ENCODE peak calls at places on chromosomes 4 and X, in eight cellular contexts. X, P, J, M, F, S, A and N are unnamed samples.

GRCh38 chrX:63657821-63658220 is 127.2 kb downstream of the ARHGEF9 start:
- DNase-seq in X (peak; percentile 42), P (no peak), J (no peak), M (peak; percentile 7), F (no peak), S (peak; percentile 50), A (peak; percentile 17), N (peak; percentile 47)

GRCh38 chr4:19104176-19104575 is 1082.6 kb upstream of the LCORL start:
- DNase-seq in X (no peak), P (no peak), J (no peak), M (no peak), F (no peak), S (no peak), A (no peak), N (no peak)

GRCh38 chr4:153790962-153791551 is 2.2 kb upstream of the SFRP2 start:
- DNase-seq in X (peak; percentile 89), P (no peak), J (no peak), M (peak; percentile 75), F (no peak), S (peak; percentile 68), A (no peak), N (peak; percentile 63)

GRCh38 chrX:131058136-131058868 is at the start of gene ARHGAP36:
- DNase-seq in X (no peak), P (no peak), J (no peak), M (peak; percentile 47), F (no peak), S (no peak), A (no peak), N (peak; percentile 48)

GRCh38 chr4:25440478-25441030 is 63.5 kb downstream of the ANAPC4 start:
- DNase-seq in X (no peak), P (no peak), J (no peak), M (peak; percentile 19), F (no peak), S (no peak), A (peak; percentile 68), N (peak; percentile 91)

GRCh38 chr4:13640149-13640671 is 12.7 kb upstream of the BOD1L1 start:
- DNase-seq in X (peak; percentile 90), P (peak; percentile 82), J (no peak), M (no peak), F (no peak), S (no peak), A (no peak), N (no peak)

GRCh38 chr4:184330008-184330400 is 112.3 kb upstream of the ENPP6 start:
- DNase-seq in X (no peak), P (no peak), J (no peak), M (no peak), F (no peak), S (peak; percentile 64), A (no peak), N (peak; percentile 79)

GRCh38 chr4:75623036-75623435 is 7.3 kb downstream of the CDKL2 start:
- DNase-seq in X (no peak), P (no peak), J (no peak), M (no peak), F (no peak), S (no peak), A (no peak), N (no peak)

GRCh38 chr4:1381944-1382541 is 24.2 kb downstream of the NKX1-1 start:
- DNase-seq in X (no peak), P (no peak), J (no peak), M (no peak), F (peak; percentile 42), S (peak; percentile 49), A (no peak), N (peak; percentile 31)

GRCh38 chr4:186781032-186781917 is 57.6 kb upstream of the FAT1 start:
- DNase-seq in X (no peak), P (peak; percentile 56), J (no peak), M (peak; percentile 13), F (no peak), S (no peak), A (no peak), N (no peak)

GRCh38 chrX:137566746-137567473 is 983 bp downstream of the ZIC3 start:
- DNase-seq in X (peak; percentile 25), P (no peak), J (no peak), M (peak; percentile 52), F (no peak), S (no peak), A (no peak), N (peak; percentile 56)

GRCh38 chr4:73962724-73963123 is 19.1 kb downstream of the PF4 start:
- DNase-seq in X (no peak), P (no peak), J (no peak), M (no peak), F (no peak), S (no peak), A (no peak), N (no peak)

GRCh38 chrX:53262918-53263394 is 18.4 kb downstream of the IQSEC2 start:
- DNase-seq in X (no peak), P (peak; percentile 81), J (no peak), M (no peak), F (no peak), S (no peak), A (no peak), N (no peak)

GRCh38 chrX:15451913-15452312 is 41.2 kb downstream of the PIR start:
- DNase-seq in X (no peak), P (no peak), J (no peak), M (no peak), F (no peak), S (peak; percentile 65), A (peak; percentile 56), N (peak; percentile 61)

GRCh38 chr4:5930456-5930855 is 37.6 kb upstream of the CRMP1 start:
- DNase-seq in X (no peak), P (no peak), J (peak; percentile 60), M (no peak), F (no peak), S (no peak), A (no peak), N (no peak)

GRCh38 chr4:72489267-72489666 is 79.8 kb downstream of the ADAMTS3 start:
- DNase-seq in X (no peak), P (no peak), J (no peak), M (no peak), F (no peak), S (no peak), A (no peak), N (no peak)

GRCh38 chr4:76589402-76589801 is 154.4 kb downstream of the SHROOM3 start:
- DNase-seq in X (peak; percentile 81), P (peak; percentile 72), J (no peak), M (no peak), F (no peak), S (no peak), A (no peak), N (no peak)

GRCh38 chrX:100408643-100409315 is 1.3 kb downstream of the PCDH19 start:
- DNase-seq in X (no peak), P (no peak), J (no peak), M (peak; percentile 35), F (no peak), S (no peak), A (no peak), N (no peak)

DNA sequence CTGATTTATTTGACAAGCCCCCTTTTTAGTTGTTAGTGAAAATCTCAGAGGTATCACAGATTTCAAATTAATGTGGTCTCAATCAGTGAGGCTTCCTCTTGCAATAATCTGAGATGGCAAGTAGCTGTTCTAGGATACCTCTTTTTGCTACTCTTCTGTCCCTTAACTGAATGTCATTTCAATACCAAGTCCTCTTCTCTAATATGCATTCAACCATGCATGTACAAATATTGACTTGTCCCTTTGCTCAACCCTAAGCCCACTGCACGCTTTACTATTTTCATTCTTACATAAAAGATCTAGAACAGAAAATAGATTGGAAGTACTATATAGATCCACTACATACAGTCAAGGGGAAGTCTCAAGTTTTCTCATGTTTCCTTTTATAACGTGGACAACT is 164.2 kb downstream of the CBR4 start:
- DNase-seq in X (no peak), P (no peak), J (no peak), M (no peak), F (no peak), S (no peak), A (no peak), N (no peak)
- H3K27ac ChIP-seq in X (no peak overlapping the region), P (no peak overlapping the region), J (no peak overlapping the region), M (no peak overlapping the region), F (peak overlapping the region; percentile 84), S (peak overlapping the region; percentile 37), A (no peak overlapping the region), N (no peak overlapping the region)

GRCh38 chr4:169342906-169343560 is 72.3 kb upstream of the SH3RF1 start:
- DNase-seq in X (no peak), P (no peak), J (no peak), M (no peak), F (no peak), S (no peak), A (no peak), N (no peak)
- H3K4me1 ChIP-seq in X (no peaks in the 10 kb centered on the region), P (peaks cover 26% of the 10 kb centered on the region), J (no peaks in the 10 kb centered on the region), M (no peaks in the 10 kb centered on the region), F (no peaks in the 10 kb centered on the region), S (peaks cover 12% of the 10 kb centered on the region), A (no peaks in the 10 kb centered on the region), N (no peaks in the 10 kb centered on the region)

GRCh38 chr4:41400296-41400695 is 137.7 kb upstream of the LIMCH1 start:
- DNase-seq in X (no peak), P (no peak), J (no peak), M (no peak), F (no peak), S (no peak), A (no peak), N (no peak)

GRCh38 chr4:41396869-41397268 is 140.1 kb downstream of the UCHL1 start:
- DNase-seq in X (no peak), P (no peak), J (no peak), M (no peak), F (no peak), S (no peak), A (no peak), N (no peak)

GRCh38 chr4:41394362-41394960 is 137.7 kb downstream of the UCHL1 start:
- DNase-seq in X (no peak), P (peak; percentile 64), J (peak; percentile 20), M (no peak), F (no peak), S (no peak), A (no peak), N (no peak)

GRCh38 chr4:41399191-41399590 is 138.8 kb upstream of the LIMCH1 start:
- DNase-seq in X (no peak), P (no peak), J (no peak), M (no peak), F (no peak), S (no peak), A (no peak), N (no peak)

GRCh38 chr4:41396214-41396613 is 139.5 kb downstream of the UCHL1 start:
- DNase-seq in X (no peak), P (no peak), J (no peak), M (no peak), F (no peak), S (no peak), A (peak; percentile 34), N (no peak)
- H3K27ac ChIP-seq in X (no peak overlapping the region), P (no peak overlapping the region), J (no peak overlapping the region), M (no peak overlapping the region), F (no peak overlapping the region), S (no peak overlapping the region), A (no peak overlapping the region), N (no peak overlapping the region)

DNA sequence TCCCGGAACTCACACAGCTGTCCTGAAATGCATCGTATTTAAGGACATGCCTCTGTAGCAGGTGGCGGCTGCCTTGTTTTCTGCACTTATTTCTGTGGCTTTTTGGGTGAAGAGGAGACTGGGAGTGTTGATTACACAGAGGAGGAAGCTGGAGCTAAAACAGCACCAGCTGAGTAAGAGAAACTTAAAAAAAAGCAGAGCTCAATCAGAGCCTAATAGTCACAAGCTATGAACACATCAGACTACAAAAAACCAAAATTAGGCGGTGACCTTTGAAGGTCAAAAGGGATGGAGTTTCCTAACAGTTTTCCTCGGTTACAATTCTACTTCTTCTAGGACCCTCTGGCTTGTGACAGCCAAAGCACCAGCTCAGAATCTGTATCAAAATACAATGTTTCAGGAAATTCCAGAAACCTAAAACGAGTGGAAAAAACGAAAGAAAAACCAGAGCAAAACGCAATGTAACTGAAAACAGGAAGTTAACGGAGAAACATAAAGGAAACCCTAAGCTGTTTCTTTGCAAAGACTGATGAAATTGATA is 13.5 kb downstream of the PRKX start:
- DNase-seq in X (no peak), P (no peak), J (peak; percentile 44), M (no peak), F (no peak), S (no peak), A (no peak), N (no peak)
- H3K4me1 ChIP-seq in X (no peaks in the 10 kb centered on the region), P (no peaks in the 10 kb centered on the region), J (peaks cover 16% of the 10 kb centered on the region), M (no peaks in the 10 kb centered on the region), F (no peaks in the 10 kb centered on the region), S (no peaks in the 10 kb centered on the region), A (no peaks in the 10 kb centered on the region), N (no peaks in the 10 kb centered on the region)